ENCODE peak calls at places on chromosomes 1 and 21, in five cellular contexts. One of them, this sample, is unnamed.

GRCh38 chr21:36473203-36473602 is 6.7 kb downstream of the CLDN14 start:
- DNase-seq in head of caudate nucleus: no peak
- DNase-seq in memory B cell: no peak
- DNase-seq in anterior cingulate cortex: no peak
- DNase-seq in epithelial cell of esophagus: no peak
- DNase-seq in this sample: no peak

GRCh38 chr1:152907686-152908601 is at the start of gene IVL:
- DNase-seq in head of caudate nucleus: no peak
- DNase-seq in memory B cell: no peak
- DNase-seq in anterior cingulate cortex: no peak
- DNase-seq in epithelial cell of esophagus: peak
- DNase-seq in this sample: no peak

GRCh38 chr1:146031476-146031875 is 9.9 kb upstream of the HJV start:
- DNase-seq in head of caudate nucleus: no peak
- DNase-seq in memory B cell: no peak
- DNase-seq in anterior cingulate cortex: no peak
- DNase-seq in epithelial cell of esophagus: no peak
- DNase-seq in this sample: peak

GRCh38 chr1:113219377-113219776 is 146.4 kb downstream of the LRIG2 start:
- DNase-seq in head of caudate nucleus: no peak
- DNase-seq in memory B cell: no peak
- DNase-seq in anterior cingulate cortex: no peak
- DNase-seq in epithelial cell of esophagus: peak
- DNase-seq in this sample: no peak

GRCh38 chr1:9265037-9265436 is 27.7 kb upstream of the SPSB1 start:
- DNase-seq in head of caudate nucleus: no peak
- DNase-seq in memory B cell: no peak
- DNase-seq in anterior cingulate cortex: no peak
- DNase-seq in epithelial cell of esophagus: no peak
- DNase-seq in this sample: no peak

GRCh38 chr1:119660253-119661078 is 12.4 kb upstream of the ZNF697 start:
- DNase-seq in head of caudate nucleus: no peak
- DNase-seq in memory B cell: no peak
- DNase-seq in anterior cingulate cortex: no peak
- DNase-seq in epithelial cell of esophagus: peak
- DNase-seq in this sample: no peak

GRCh38 chr1:167541610-167542009 is 12.0 kb downstream of the CREG1 start:
- DNase-seq in head of caudate nucleus: no peak
- DNase-seq in memory B cell: no peak
- DNase-seq in anterior cingulate cortex: no peak
- DNase-seq in epithelial cell of esophagus: no peak
- DNase-seq in this sample: no peak

GRCh38 chr1:143604887-143605286 is 366.9 kb downstream of the FAM72C start:
- DNase-seq in head of caudate nucleus: no peak
- DNase-seq in memory B cell: no peak
- DNase-seq in anterior cingulate cortex: no peak
- DNase-seq in epithelial cell of esophagus: no peak
- DNase-seq in this sample: no peak

GRCh38 chr1:226790545-226791181 is 51.6 kb upstream of the ITPKB start:
- DNase-seq in head of caudate nucleus: no peak
- DNase-seq in memory B cell: no peak
- DNase-seq in anterior cingulate cortex: no peak
- DNase-seq in epithelial cell of esophagus: no peak
- DNase-seq in this sample: no peak

GRCh38 chr1:85393490-85393889 is 71.5 kb downstream of the DDAH1 start:
- DNase-seq in head of caudate nucleus: no peak
- DNase-seq in memory B cell: no peak
- DNase-seq in anterior cingulate cortex: no peak
- DNase-seq in epithelial cell of esophagus: no peak
- DNase-seq in this sample: no peak

GRCh38 chr1:155196893-155197638 is 10.6 kb downstream of the THBS3 start:
- DNase-seq in head of caudate nucleus: peak
- DNase-seq in memory B cell: no peak
- DNase-seq in anterior cingulate cortex: no peak
- DNase-seq in epithelial cell of esophagus: no peak
- DNase-seq in this sample: no peak

GRCh38 chr1:119988316-119989067 is 81.0 kb downstream of the NOTCH2 start:
- DNase-seq in head of caudate nucleus: no peak
- DNase-seq in memory B cell: no peak
- DNase-seq in anterior cingulate cortex: no peak
- DNase-seq in epithelial cell of esophagus: no peak
- DNase-seq in this sample: no peak

GRCh38 chr21:29365636-29366305 is 67.0 kb downstream of the BACH1 start:
- DNase-seq in head of caudate nucleus: no peak
- DNase-seq in memory B cell: no peak
- DNase-seq in anterior cingulate cortex: no peak
- DNase-seq in epithelial cell of esophagus: no peak
- DNase-seq in this sample: no peak

GRCh38 chr1:178019622-178020021 is 49.8 kb upstream of the SEC16B start:
- DNase-seq in head of caudate nucleus: no peak
- DNase-seq in memory B cell: no peak
- DNase-seq in anterior cingulate cortex: no peak
- DNase-seq in epithelial cell of esophagus: peak
- DNase-seq in this sample: no peak

GRCh38 chr1:52402860-52403240 is 1.4 kb downstream of the ORC1 start:
- DNase-seq in head of caudate nucleus: no peak
- DNase-seq in memory B cell: no peak
- DNase-seq in anterior cingulate cortex: no peak
- DNase-seq in epithelial cell of esophagus: no peak
- DNase-seq in this sample: no peak

GRCh38 chr1:205661429-205662134 is 18.7 kb downstream of the SLC45A3 start:
- DNase-seq in head of caudate nucleus: no peak
- DNase-seq in memory B cell: no peak
- DNase-seq in anterior cingulate cortex: no peak
- DNase-seq in epithelial cell of esophagus: no peak
- DNase-seq in this sample: no peak

GRCh38 chr1:114770989-114771388 is 9.5 kb downstream of the SIKE1 start:
- DNase-seq in head of caudate nucleus: no peak
- DNase-seq in memory B cell: no peak
- DNase-seq in anterior cingulate cortex: no peak
- DNase-seq in epithelial cell of esophagus: no peak
- DNase-seq in this sample: no peak

GRCh38 chr1:53643061-53643880 is 95.7 kb downstream of the GLIS1 start:
- DNase-seq in head of caudate nucleus: no peak
- DNase-seq in memory B cell: no peak
- DNase-seq in anterior cingulate cortex: no peak
- DNase-seq in epithelial cell of esophagus: no peak
- DNase-seq in this sample: no peak

GRCh38 chr1:29896791-29897725 is 660.7 kb downstream of the PTPRU start:
- DNase-seq in head of caudate nucleus: no peak
- DNase-seq in memory B cell: no peak
- DNase-seq in anterior cingulate cortex: no peak
- DNase-seq in epithelial cell of esophagus: no peak
- DNase-seq in this sample: no peak

GRCh38 chr1:33381979-33382378 is 48.9 kb downstream of the PHC2 start:
- DNase-seq in head of caudate nucleus: no peak
- DNase-seq in memory B cell: no peak
- DNase-seq in anterior cingulate cortex: no peak
- DNase-seq in epithelial cell of esophagus: no peak
- DNase-seq in this sample: no peak

GRCh38 chr1:85612704-85613361 is 32.3 kb downstream of the CCN1 start:
- DNase-seq in head of caudate nucleus: no peak
- DNase-seq in memory B cell: no peak
- DNase-seq in anterior cingulate cortex: no peak
- DNase-seq in epithelial cell of esophagus: peak
- DNase-seq in this sample: no peak

GRCh38 chr1:171251741-171252300 is 3.5 kb downstream of the FMO1 start:
- DNase-seq in head of caudate nucleus: peak
- DNase-seq in memory B cell: no peak
- DNase-seq in anterior cingulate cortex: no peak
- DNase-seq in epithelial cell of esophagus: peak
- DNase-seq in this sample: peak

GRCh38 chr21:37631319-37632117 is 264.9 kb downstream of the DYRK1A start:
- DNase-seq in head of caudate nucleus: no peak
- DNase-seq in memory B cell: no peak
- DNase-seq in anterior cingulate cortex: no peak
- DNase-seq in epithelial cell of esophagus: peak
- DNase-seq in this sample: no peak

GRCh38 chr1:113530021-113530420 is 139.7 kb downstream of the MAGI3 start:
- DNase-seq in head of caudate nucleus: no peak
- DNase-seq in memory B cell: no peak
- DNase-seq in anterior cingulate cortex: no peak
- DNase-seq in epithelial cell of esophagus: no peak
- DNase-seq in this sample: no peak

GRCh38 chr1:921011-921837 is 2.5 kb upstream of the SAMD11 start:
- DNase-seq in head of caudate nucleus: peak
- DNase-seq in memory B cell: no peak
- DNase-seq in anterior cingulate cortex: peak
- DNase-seq in epithelial cell of esophagus: peak
- DNase-seq in this sample: peak

GRCh38 chr1:157348538-157349480 is 203.5 kb downstream of the FCRL5 start:
- DNase-seq in head of caudate nucleus: no peak
- DNase-seq in memory B cell: no peak
- DNase-seq in anterior cingulate cortex: no peak
- DNase-seq in epithelial cell of esophagus: no peak
- DNase-seq in this sample: no peak

GRCh38 chr1:27682351-27682944 is 10.5 kb upstream of the IFI6 start:
- DNase-seq in head of caudate nucleus: no peak
- DNase-seq in memory B cell: no peak
- DNase-seq in anterior cingulate cortex: no peak
- DNase-seq in epithelial cell of esophagus: no peak
- DNase-seq in this sample: no peak

GRCh38 chr1:118184737-118185082 is 318 bp downstream of the SPAG17 start:
- DNase-seq in head of caudate nucleus: peak
- DNase-seq in memory B cell: no peak
- DNase-seq in anterior cingulate cortex: no peak
- DNase-seq in epithelial cell of esophagus: peak
- DNase-seq in this sample: no peak

GRCh38 chr1:216034506-216034905 is 388.7 kb downstream of the USH2A start:
- DNase-seq in head of caudate nucleus: no peak
- DNase-seq in memory B cell: no peak
- DNase-seq in anterior cingulate cortex: no peak
- DNase-seq in epithelial cell of esophagus: peak
- DNase-seq in this sample: no peak

GRCh38 chr1:206672844-206673758 is 11.6 kb upstream of the MAPKAPK2 start:
- DNase-seq in head of caudate nucleus: no peak
- DNase-seq in memory B cell: no peak
- DNase-seq in anterior cingulate cortex: no peak
- DNase-seq in epithelial cell of esophagus: no peak
- DNase-seq in this sample: no peak

This sample was measured in Ammon's horn.